ENCODE peak calls at places on chromosomes 3 and 15, in nine cellular contexts. X, W, O, G, C, F, Q, Z and B are unnamed samples.

GRCh38 chr3:15281817-15282216 is 50.6 kb downstream of the SH3BP5 start:
- DNase-seq in X (no peak), C (no peak), W (no peak), G (no peak), Q (no peak), F (no peak), Z (no peak), O (no peak), B (no peak)

GRCh38 chr3:81289676-81290075 is 471.8 kb downstream of the GBE1 start:
- DNase-seq in Z (no peak), Q (no peak), O (no peak), F (no peak), C (no peak), G (no peak), X (no peak), W (no peak), B (no peak)

GRCh38 chr15:72078887-72079286 is 39.1 kb downstream of the MYO9A start:
- DNase-seq in W (peak), O (no peak), Z (no peak), C (no peak), G (no peak), F (no peak), Q (no peak), X (no peak), B (no peak)

GRCh38 chr3:132253262-132253878 is 63.8 kb upstream of the ACP3 start:
- DNase-seq in X (peak), F (peak), W (peak), Z (no peak), O (peak), C (peak), Q (no peak), G (no peak), B (no peak)

GRCh38 chr3:12557472-12558105 is 702 bp downstream of the MKRN2 start:
- DNase-seq in O (no peak), X (peak), Q (no peak), W (peak), F (no peak), G (no peak), Z (no peak), C (no peak), B (no peak)

GRCh38 chr3:17304969-17305368 is 420.2 kb downstream of the PLCL2 start:
- DNase-seq in Q (no peak), C (no peak), X (no peak), O (no peak), W (no peak), G (no peak), F (no peak), Z (no peak), B (no peak)

GRCh38 chr15:26656080-26656479 is 116.8 kb downstream of the GABRB3 start:
- DNase-seq in Q (no peak), Z (no peak), X (no peak), O (no peak), G (no peak), W (no peak), F (no peak), C (no peak), B (no peak)

GRCh38 chr15:66863382-66864085 is 161.5 kb downstream of the SMAD6 start:
- DNase-seq in Q (no peak), C (no peak), F (no peak), O (no peak), X (no peak), W (no peak), G (peak), Z (peak), B (no peak)

GRCh38 chr3:14899993-14900618 is 47.3 kb upstream of the NR2C2 start:
- DNase-seq in C (no peak), Q (no peak), G (no peak), O (no peak), W (no peak), X (no peak), F (no peak), Z (peak), B (no peak)

GRCh38 chr3:179324270-179324754 is 1.5 kb downstream of the ZNF639 start:
- DNase-seq in C (peak), O (no peak), F (no peak), Q (no peak), G (no peak), W (peak), Z (no peak), X (peak), B (no peak)

GRCh38 chr3:87206070-87206469 is 21.0 kb upstream of the CHMP2B start:
- DNase-seq in F (no peak), C (no peak), X (peak), Q (no peak), G (no peak), Z (no peak), O (no peak), W (no peak), B (no peak)

GRCh38 chr15:60328852-60329443 is 68.8 kb downstream of the ANXA2 start:
- DNase-seq in X (no peak), O (no peak), F (no peak), G (no peak), Z (no peak), W (peak), Q (no peak), C (peak), B (no peak)

GRCh38 chr3:78754066-78754743 is 1013.6 kb downstream of the ROBO1 start:
- DNase-seq in G (no peak), O (no peak), X (peak), W (no peak), F (no peak), Q (no peak), C (no peak), Z (no peak), B (no peak)

GRCh38 chr15:33022629-33023028 is 171.9 kb downstream of the FMN1 start:
- DNase-seq in W (no peak), F (no peak), Z (peak), C (peak), O (no peak), G (peak), X (peak), Q (no peak), B (peak)

GRCh38 chr3:110166791-110167190 is 829.4 kb upstream of the DPPA4 start:
- DNase-seq in G (no peak), F (no peak), X (no peak), Z (no peak), O (no peak), W (no peak), Q (no peak), C (no peak), B (no peak)
- H3K27ac ChIP-seq in G (no peak), F (no peak), X (no peak), Z (no peak), O (no peak), W (no peak), Q (no peak), C (no peak), B (no peak)

GRCh38 chr3:50319872-50320625 is 2.5 kb downstream of the HYAL2 start:
- DNase-seq in G (no peak), Q (no peak), C (no peak), X (no peak), O (no peak), Z (no peak), W (no peak), F (no peak), B (no peak)
- TF ChIP-seq CTCF in G (no peak), Q (no peak), C (peak), X (no peak), O (peak), Z (no peak), W (no peak), F (peak), B (no peak)

GRCh38 chr15:84633311-84634227 is 20.5 kb downstream of the WDR73 start:
- DNase-seq in C (peak), W (peak), O (peak), Q (no peak), G (peak), F (no peak), Z (peak), X (peak), B (peak)

GRCh38 chr15:84643838-84644237 is 10.2 kb downstream of the WDR73 start:
- DNase-seq in F (no peak), W (no peak), C (no peak), Q (no peak), X (no peak), Z (peak), O (no peak), G (peak), B (no peak)

GRCh38 chr15:84634228-84634837 is 19.8 kb downstream of the WDR73 start:
- DNase-seq in C (no peak), G (no peak), O (no peak), F (no peak), Z (no peak), Q (no peak), W (no peak), X (no peak), B (no peak)

GRCh38 chr15:84638103-84638502 is 16.0 kb downstream of the WDR73 start:
- DNase-seq in F (no peak), X (peak), W (peak), C (no peak), G (no peak), O (peak), Q (no peak), Z (no peak), B (no peak)
- H3K27ac ChIP-seq in F (peak), X (no peak), W (peak), C (no peak), G (peak), O (no peak), Q (peak), Z (no peak), B (no peak)

GRCh38 chr3:30747771-30748281 is 141.4 kb downstream of the TGFBR2 start:
- DNase-seq in G (no peak), Z (no peak), O (no peak), C (peak), W (peak), X (peak), F (peak), Q (no peak), B (no peak)

GRCh38 chr3:30752961-30753360 is 141.5 kb downstream of the GADL1 start:
- DNase-seq in W (no peak), C (no peak), Z (no peak), G (no peak), Q (no peak), O (no peak), F (no peak), X (peak), B (peak)

GRCh38 chr3:30750967-30751366 is 143.5 kb downstream of the GADL1 start:
- DNase-seq in Z (no peak), F (no peak), Q (no peak), W (peak), C (no peak), O (no peak), X (no peak), G (no peak), B (no peak)

GRCh38 chr3:30749230-30749629 is 142.8 kb downstream of the TGFBR2 start:
- DNase-seq in Q (no peak), Z (no peak), C (no peak), W (no peak), X (peak), G (no peak), F (no peak), O (no peak), B (no peak)

DNA sequence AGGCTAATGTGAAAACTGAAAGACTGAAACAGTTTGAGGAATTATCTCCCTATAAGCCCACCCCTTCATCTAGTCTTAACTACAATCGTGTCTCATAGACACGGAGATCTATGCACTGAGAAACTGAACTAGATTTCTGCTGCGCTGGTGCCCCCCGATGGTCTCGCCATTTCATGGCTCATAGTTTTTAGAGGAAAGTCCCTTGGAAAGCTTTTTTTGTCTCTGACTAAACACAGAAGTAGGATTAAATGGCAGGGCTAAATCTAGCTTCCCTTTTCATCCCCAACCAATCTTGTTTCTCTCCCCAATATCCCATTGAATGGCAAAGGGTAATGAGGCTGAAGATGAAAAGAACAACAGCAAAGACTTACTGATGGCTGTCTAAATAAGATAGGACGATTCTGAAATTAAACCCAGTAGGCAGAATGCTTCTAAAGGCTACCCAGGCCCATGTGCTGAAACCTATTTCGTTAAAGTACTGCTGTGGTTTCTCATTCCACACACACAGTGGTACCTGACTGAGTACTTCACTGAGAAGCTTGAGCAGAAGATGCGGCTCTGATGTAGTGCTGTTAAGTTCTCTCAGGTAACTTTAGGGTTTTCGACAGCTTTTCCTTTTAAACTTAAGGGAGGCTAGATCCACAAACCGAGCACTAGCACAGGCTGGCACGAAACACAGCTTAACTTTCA is 142.7 kb downstream of the GADL1 start:
- DNase-seq in X (peak), C (peak), Z (no peak), F (peak), W (peak), G (no peak), Q (no peak), O (peak), B (no peak)
- TF ChIP-seq CTCF in X (peak), C (peak), Z (no peak), F (peak), W (peak), G (peak), Q (no peak), O (peak), B (no peak)

DNA sequence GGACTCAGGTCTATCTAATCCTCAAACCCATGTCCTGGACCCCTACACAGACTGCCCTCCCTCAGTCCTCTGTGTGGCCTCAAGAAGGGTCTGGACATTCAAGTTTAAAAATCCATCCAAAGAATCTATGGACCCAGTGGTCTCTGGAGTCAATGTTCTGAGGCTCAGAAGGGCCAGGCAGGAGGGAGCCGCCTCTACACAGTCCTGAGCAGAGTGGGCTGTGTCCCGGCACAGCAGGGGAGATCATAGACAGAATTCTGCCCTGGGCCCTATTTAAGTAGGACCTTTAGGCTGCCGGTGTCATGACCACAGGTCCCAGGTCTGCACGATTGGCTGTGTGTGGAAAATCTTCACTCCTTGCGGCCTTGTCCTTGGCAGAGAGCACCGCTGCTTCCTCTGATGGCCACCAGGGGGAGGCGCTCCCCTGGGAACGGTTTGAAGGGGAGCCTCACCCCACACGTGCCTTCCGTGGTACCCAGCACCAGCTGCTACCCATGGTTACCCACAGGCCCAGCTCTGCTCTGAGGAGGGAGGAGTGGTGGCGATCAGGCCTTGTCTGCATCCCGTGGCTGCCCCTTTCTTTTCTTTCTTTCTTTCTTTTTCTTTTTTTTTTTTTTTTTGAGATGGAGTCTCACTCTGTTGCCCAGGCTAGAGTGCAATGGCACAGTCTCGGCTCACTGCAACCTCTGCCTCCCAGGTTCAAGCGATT is 37.9 kb downstream of the CHRD start:
- DNase-seq in Z (peak), O (peak), X (peak), C (peak), W (peak), F (peak), G (peak), Q (no peak), B (peak)
- H3K27ac ChIP-seq in Z (no peak), O (no peak), X (no peak), C (no peak), W (no peak), F (no peak), G (no peak), Q (no peak), B (no peak)

GRCh38 chr3:37974121-37974927 is 16.3 kb upstream of the VILL start:
- DNase-seq in F (peak), Q (no peak), X (peak), C (peak), G (peak), W (peak), O (peak), Z (no peak), B (peak)
- TF ChIP-seq CTCF in F (peak), Q (peak), X (peak), C (peak), G (peak), W (peak), O (peak), Z (peak), B (peak)

GRCh38 chr3:10198761-10199688 is 34.3 kb downstream of the IRAK2 start:
- DNase-seq in C (no peak), Q (no peak), F (no peak), Z (no peak), X (peak), O (no peak), G (no peak), W (peak), B (peak)
- H3K27ac ChIP-seq in C (no peak), Q (no peak), F (no peak), Z (peak), X (peak), O (no peak), G (no peak), W (peak), B (no peak)

DNA sequence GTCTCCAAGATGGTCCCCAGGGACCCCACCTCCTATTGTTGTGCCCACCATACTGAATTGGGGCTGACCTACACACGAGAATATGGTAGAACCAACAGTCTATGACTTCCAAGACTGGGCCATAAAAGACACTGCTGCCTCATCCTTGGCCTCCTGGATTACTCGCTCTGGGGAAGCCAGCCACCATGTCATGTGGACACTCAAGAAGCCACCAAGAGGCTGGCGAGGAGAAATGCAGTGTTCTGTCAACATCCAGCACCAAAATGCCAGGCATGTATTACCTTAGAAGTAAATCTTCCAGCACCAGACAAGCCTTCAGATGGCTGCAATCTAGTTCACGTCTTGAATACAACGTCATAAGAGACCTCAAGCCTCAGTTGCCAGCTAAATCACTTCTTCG is 17.1 kb upstream of the TPM1 start:
- DNase-seq in F (no peak), Q (no peak), X (no peak), Z (no peak), G (no peak), W (peak), O (peak), C (no peak), B (no peak)
- TF ChIP-seq CTCF in F (no peak), Q (no peak), X (no peak), Z (no peak), G (no peak), W (peak), O (peak), C (no peak), B (no peak)